ENCODE peak calls at places on chromosomes 12 and 14, in seven cellular contexts. One of them, this sample, is unnamed. For H3K4me1, the result is how much of the 10 kb centered on the place peaks cover.

GRCh38 chr14:68451676-68452387 is 341.0 kb downstream of the ZFP36L1 start:
- DNase-seq in A549: no peak
- DNase-seq in cardiac muscle cell: no peak
- DNase-seq in neural progenitor cell: no peak
- DNase-seq in DND-41: no peak
- DNase-seq in hepatocyte: no peak
- DNase-seq in heart right ventricle: no peak
- DNase-seq in this sample: peak

GRCh38 chr14:68173227-68173972 is 353.8 kb downstream of the RAD51B start:
- DNase-seq in A549: no peak
- DNase-seq in cardiac muscle cell: no peak
- DNase-seq in neural progenitor cell: no peak
- DNase-seq in DND-41: no peak
- DNase-seq in hepatocyte: no peak
- DNase-seq in heart right ventricle: no peak
- DNase-seq in this sample: no peak

GRCh38 chr12:124686001-124686884 is 118.8 kb upstream of the NCOR2 start:
- DNase-seq in A549: peak
- DNase-seq in cardiac muscle cell: no peak
- DNase-seq in neural progenitor cell: no peak
- DNase-seq in DND-41: no peak
- DNase-seq in hepatocyte: no peak
- DNase-seq in heart right ventricle: no peak
- DNase-seq in this sample: no peak

GRCh38 chr14:60349663-60350365 is 100.8 kb downstream of the PPM1A start:
- DNase-seq in A549: peak
- DNase-seq in cardiac muscle cell: peak
- DNase-seq in neural progenitor cell: peak
- DNase-seq in DND-41: peak
- DNase-seq in hepatocyte: peak
- DNase-seq in heart right ventricle: no peak
- DNase-seq in this sample: no peak

GRCh38 chr12:32533971-32534590 is 134.7 kb downstream of the FGD4 start:
- DNase-seq in A549: peak
- DNase-seq in cardiac muscle cell: peak
- DNase-seq in neural progenitor cell: peak
- DNase-seq in DND-41: no peak
- DNase-seq in hepatocyte: peak
- DNase-seq in heart right ventricle: no peak
- DNase-seq in this sample: peak

GRCh38 chr12:55966408-55967281 is at the start of gene CDK2:
- DNase-seq in A549: peak
- DNase-seq in cardiac muscle cell: peak
- DNase-seq in neural progenitor cell: peak
- DNase-seq in DND-41: peak
- DNase-seq in hepatocyte: peak
- DNase-seq in heart right ventricle: peak
- DNase-seq in this sample: peak

GRCh38 chr12:53696285-53696654 is 20.4 kb upstream of the ATP5MC2 start:
- DNase-seq in A549: peak
- DNase-seq in cardiac muscle cell: peak
- DNase-seq in neural progenitor cell: peak
- DNase-seq in DND-41: no peak
- DNase-seq in hepatocyte: peak
- DNase-seq in heart right ventricle: no peak
- DNase-seq in this sample: no peak

GRCh38 chr12:108772247-108772646 is 40.9 kb upstream of the CORO1C start:
- DNase-seq in A549: no peak
- DNase-seq in cardiac muscle cell: no peak
- DNase-seq in neural progenitor cell: no peak
- DNase-seq in DND-41: peak
- DNase-seq in hepatocyte: no peak
- DNase-seq in heart right ventricle: peak
- DNase-seq in this sample: no peak

GRCh38 chr12:10016881-10017280 is 6.5 kb downstream of the CLEC12B start:
- DNase-seq in A549: peak
- DNase-seq in cardiac muscle cell: no peak
- DNase-seq in neural progenitor cell: no peak
- DNase-seq in DND-41: no peak
- DNase-seq in hepatocyte: no peak
- DNase-seq in heart right ventricle: no peak
- DNase-seq in this sample: no peak

GRCh38 chr12:58888131-58888783 is 32.0 kb downstream of the LRIG3 start:
- DNase-seq in A549: no peak
- DNase-seq in cardiac muscle cell: no peak
- DNase-seq in neural progenitor cell: no peak
- DNase-seq in DND-41: no peak
- DNase-seq in hepatocyte: peak
- DNase-seq in heart right ventricle: peak
- DNase-seq in this sample: peak

GRCh38 chr12:49349266-49349665 is 2.6 kb downstream of the DNAJC22 start:
- DNase-seq in A549: no peak
- DNase-seq in cardiac muscle cell: no peak
- DNase-seq in neural progenitor cell: no peak
- DNase-seq in DND-41: no peak
- DNase-seq in hepatocyte: no peak
- DNase-seq in heart right ventricle: no peak
- DNase-seq in this sample: no peak

GRCh38 chr12:16088421-16088820 is 177.3 kb downstream of the DERA start:
- DNase-seq in A549: no peak
- DNase-seq in cardiac muscle cell: no peak
- DNase-seq in neural progenitor cell: no peak
- DNase-seq in DND-41: no peak
- DNase-seq in hepatocyte: no peak
- DNase-seq in heart right ventricle: no peak
- DNase-seq in this sample: no peak

GRCh38 chr14:31969841-31970240 is 107.3 kb upstream of the ARHGAP5 start:
- DNase-seq in A549: no peak
- DNase-seq in cardiac muscle cell: no peak
- DNase-seq in neural progenitor cell: no peak
- DNase-seq in DND-41: no peak
- DNase-seq in hepatocyte: no peak
- DNase-seq in heart right ventricle: no peak
- DNase-seq in this sample: no peak

GRCh38 chr14:75247286-75247922 is 31.2 kb upstream of the FOS start:
- DNase-seq in A549: no peak
- DNase-seq in cardiac muscle cell: no peak
- DNase-seq in neural progenitor cell: no peak
- DNase-seq in DND-41: peak
- DNase-seq in hepatocyte: no peak
- DNase-seq in heart right ventricle: no peak
- DNase-seq in this sample: no peak

GRCh38 chr12:81930037-81930436 is 170.9 kb upstream of the PPFIA2 start:
- DNase-seq in A549: no peak
- DNase-seq in cardiac muscle cell: no peak
- DNase-seq in neural progenitor cell: no peak
- DNase-seq in DND-41: no peak
- DNase-seq in hepatocyte: no peak
- DNase-seq in heart right ventricle: no peak
- DNase-seq in this sample: no peak

GRCh38 chr14:102928412-102929348 is 6.2 kb downstream of the AMN start:
- DNase-seq in A549: no peak
- DNase-seq in cardiac muscle cell: peak
- DNase-seq in neural progenitor cell: peak
- DNase-seq in DND-41: peak
- DNase-seq in hepatocyte: peak
- DNase-seq in heart right ventricle: peak
- DNase-seq in this sample: peak

GRCh38 chr14:77242752-77243151 is 28.3 kb downstream of the NGB start:
- DNase-seq in A549: no peak
- DNase-seq in cardiac muscle cell: no peak
- DNase-seq in neural progenitor cell: no peak
- DNase-seq in DND-41: no peak
- DNase-seq in hepatocyte: no peak
- DNase-seq in heart right ventricle: no peak
- DNase-seq in this sample: no peak

GRCh38 chr12:26848156-26848825 is 15.3 kb upstream of the ITPR2 start:
- DNase-seq in A549: no peak
- DNase-seq in cardiac muscle cell: no peak
- DNase-seq in neural progenitor cell: no peak
- DNase-seq in DND-41: no peak
- DNase-seq in hepatocyte: no peak
- DNase-seq in heart right ventricle: no peak
- DNase-seq in this sample: no peak

GRCh38 chr14:79663453-79663852 is 547.9 kb downstream of the DIO2 start:
- DNase-seq in A549: no peak
- DNase-seq in cardiac muscle cell: no peak
- DNase-seq in neural progenitor cell: no peak
- DNase-seq in DND-41: no peak
- DNase-seq in hepatocyte: no peak
- DNase-seq in heart right ventricle: no peak
- DNase-seq in this sample: no peak

GRCh38 chr14:49946320-49947141 is 53.6 kb downstream of the ARF6 start:
- DNase-seq in A549: peak
- DNase-seq in cardiac muscle cell: no peak
- DNase-seq in neural progenitor cell: no peak
- DNase-seq in DND-41: no peak
- DNase-seq in hepatocyte: peak
- DNase-seq in heart right ventricle: no peak
- DNase-seq in this sample: no peak

GRCh38 chr14:89351364-89351957 is 65.6 kb downstream of the FOXN3 start:
- DNase-seq in A549: no peak
- DNase-seq in cardiac muscle cell: peak
- DNase-seq in neural progenitor cell: peak
- DNase-seq in DND-41: peak
- DNase-seq in hepatocyte: peak
- DNase-seq in heart right ventricle: no peak
- DNase-seq in this sample: no peak

GRCh38 chr12:124553862-124554428 is 13.5 kb downstream of the NCOR2 start:
- DNase-seq in A549: no peak
- DNase-seq in cardiac muscle cell: no peak
- DNase-seq in neural progenitor cell: no peak
- DNase-seq in DND-41: no peak
- DNase-seq in hepatocyte: no peak
- DNase-seq in heart right ventricle: no peak
- DNase-seq in this sample: peak

GRCh38 chr14:82394916-82395315 is 861.3 kb upstream of the SEL1L start:
- DNase-seq in A549: no peak
- DNase-seq in cardiac muscle cell: no peak
- DNase-seq in neural progenitor cell: no peak
- DNase-seq in DND-41: no peak
- DNase-seq in hepatocyte: no peak
- DNase-seq in heart right ventricle: no peak
- DNase-seq in this sample: no peak

GRCh38 chr14:48937796-48938195 is 648.4 kb downstream of the RPS29 start:
- DNase-seq in A549: no peak
- DNase-seq in cardiac muscle cell: peak
- DNase-seq in neural progenitor cell: peak
- DNase-seq in DND-41: no peak
- DNase-seq in hepatocyte: peak
- DNase-seq in heart right ventricle: no peak
- DNase-seq in this sample: no peak

GRCh38 chr14:37587438-37587837 is 7.6 kb downstream of the FOXA1 start:
- DNase-seq in A549: no peak
- DNase-seq in cardiac muscle cell: no peak
- DNase-seq in neural progenitor cell: no peak
- DNase-seq in DND-41: no peak
- DNase-seq in hepatocyte: no peak
- DNase-seq in heart right ventricle: no peak
- DNase-seq in this sample: no peak

DNA sequence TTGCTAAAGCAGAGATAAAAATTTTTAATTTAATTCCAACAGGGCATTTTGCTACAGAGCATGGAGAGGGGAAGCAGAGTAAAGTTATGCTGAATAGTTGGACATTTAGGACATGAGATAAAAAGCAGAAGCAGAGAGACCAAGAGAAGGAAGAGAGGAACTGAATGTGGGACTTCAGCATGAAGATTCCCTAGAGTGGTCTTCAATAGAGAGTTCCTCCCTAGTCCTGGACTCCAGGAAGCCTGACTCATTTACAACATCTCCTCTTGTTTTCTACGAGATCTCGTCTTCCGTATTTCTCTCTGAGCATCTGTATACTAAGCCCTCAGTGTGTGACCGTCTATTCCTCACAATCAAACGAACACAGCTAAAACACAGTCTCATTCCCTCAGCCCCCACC is 35.2 kb upstream of the IFT81 start:
- DNase-seq in A549: no peak
- DNase-seq in cardiac muscle cell: no peak
- DNase-seq in neural progenitor cell: no peak
- DNase-seq in DND-41: no peak
- DNase-seq in hepatocyte: no peak
- DNase-seq in heart right ventricle: no peak
- DNase-seq in this sample: no peak
- H3K4me3 ChIP-seq in A549: no peak
- H3K4me3 ChIP-seq in cardiac muscle cell: no peak
- H3K4me3 ChIP-seq in neural progenitor cell: no peak
- H3K4me3 ChIP-seq in DND-41: no peak
- H3K4me3 ChIP-seq in hepatocyte: no peak
- H3K4me3 ChIP-seq in heart right ventricle: no peak
- H3K4me3 ChIP-seq in this sample: no peak

GRCh38 chr14:93082576-93083001 is 33.1 kb downstream of the ITPK1 start:
- DNase-seq in A549: no peak
- DNase-seq in cardiac muscle cell: no peak
- DNase-seq in neural progenitor cell: no peak
- DNase-seq in DND-41: no peak
- DNase-seq in hepatocyte: no peak
- DNase-seq in heart right ventricle: peak
- DNase-seq in this sample: no peak

GRCh38 chr14:93081875-93082570 is 33.7 kb downstream of the ITPK1 start:
- DNase-seq in A549: no peak
- DNase-seq in cardiac muscle cell: no peak
- DNase-seq in neural progenitor cell: no peak
- DNase-seq in DND-41: peak
- DNase-seq in hepatocyte: no peak
- DNase-seq in heart right ventricle: no peak
- DNase-seq in this sample: no peak

GRCh38 chr14:93084866-93085857 is 30.6 kb downstream of the ITPK1 start:
- DNase-seq in A549: no peak
- DNase-seq in cardiac muscle cell: no peak
- DNase-seq in neural progenitor cell: no peak
- DNase-seq in DND-41: no peak
- DNase-seq in hepatocyte: no peak
- DNase-seq in heart right ventricle: no peak
- DNase-seq in this sample: no peak

GRCh38 chr14:93084402-93084801 is 31.3 kb downstream of the ITPK1 start:
- DNase-seq in A549: no peak
- DNase-seq in cardiac muscle cell: no peak
- DNase-seq in neural progenitor cell: no peak
- DNase-seq in DND-41: no peak
- DNase-seq in hepatocyte: no peak
- DNase-seq in heart right ventricle: no peak
- DNase-seq in this sample: no peak

GRCh38 chr14:93083898-93084297 is 31.8 kb downstream of the ITPK1 start:
- DNase-seq in A549: no peak
- DNase-seq in cardiac muscle cell: no peak
- DNase-seq in neural progenitor cell: no peak
- DNase-seq in DND-41: no peak
- DNase-seq in hepatocyte: no peak
- DNase-seq in heart right ventricle: no peak
- DNase-seq in this sample: no peak
- H3K4me1 ChIP-seq in A549: under half
- H3K4me1 ChIP-seq in cardiac muscle cell: under half
- H3K4me1 ChIP-seq in neural progenitor cell: under half
- H3K4me1 ChIP-seq in DND-41: under half
- H3K4me1 ChIP-seq in hepatocyte: under half
- H3K4me1 ChIP-seq in heart right ventricle: half or more
- H3K4me1 ChIP-seq in this sample: under half

GRCh38 chr12:109946505-109946904 is 46.4 kb downstream of the TCHP start:
- DNase-seq in A549: no peak
- DNase-seq in cardiac muscle cell: peak
- DNase-seq in neural progenitor cell: peak
- DNase-seq in DND-41: no peak
- DNase-seq in hepatocyte: no peak
- DNase-seq in heart right ventricle: no peak
- DNase-seq in this sample: no peak
- H3K27ac ChIP-seq in A549: no peak
- H3K27ac ChIP-seq in cardiac muscle cell: no peak
- H3K27ac ChIP-seq in neural progenitor cell: peak
- H3K27ac ChIP-seq in DND-41: no peak
- H3K27ac ChIP-seq in hepatocyte: no peak
- H3K27ac ChIP-seq in heart right ventricle: peak
- H3K27ac ChIP-seq in this sample: no peak

GRCh38 chr12:57250541-57250940 is 446 bp downstream of the STAC3 start:
- DNase-seq in A549: no peak
- DNase-seq in cardiac muscle cell: no peak
- DNase-seq in neural progenitor cell: no peak
- DNase-seq in DND-41: no peak
- DNase-seq in hepatocyte: no peak
- DNase-seq in heart right ventricle: no peak
- DNase-seq in this sample: no peak
- H3K4me3 ChIP-seq in A549: no peak
- H3K4me3 ChIP-seq in cardiac muscle cell: no peak
- H3K4me3 ChIP-seq in neural progenitor cell: no peak
- H3K4me3 ChIP-seq in DND-41: no peak
- H3K4me3 ChIP-seq in hepatocyte: no peak
- H3K4me3 ChIP-seq in heart right ventricle: no peak
- H3K4me3 ChIP-seq in this sample: no peak